ENCODE peak calls at places on chromosomes 5 and 9, in six cellular contexts. X is ACHN; U is activated T-cell treated with anti-CD3 and anti-CD28 coated beads, Interleukin-2, amount 50 U/mL, for 1 hour; E is stimulated activated CD4-positive, alpha-beta T cell treated with anti-CD3 and anti-CD28 coated beads, Interleukin-1b, Interleukin-23, amount 100 ng/mL, for 48 hours; Q is endothelial cell; D is iPS-NIHi11. V is an unnamed sample.

GRCh38 chr9:33289501-33289900 is 815 bp upstream of the NFX1 start:
- DNase-seq in X (no peak), U (peak), E (peak), Q (no peak), D (no peak), V (peak)

GRCh38 chr5:52007230-52007858 is 624.1 kb downstream of the ISL1 start:
- DNase-seq in X (peak), U (no peak), E (no peak), Q (peak), D (peak), V (peak)

GRCh38 chr9:99782962-99783718 is 38.5 kb upstream of the NR4A3 start:
- DNase-seq in X (no peak), U (no peak), E (no peak), Q (no peak), D (no peak), V (no peak)

GRCh38 chr9:22010881-22011625 is 1.9 kb upstream of the CDKN2B start:
- DNase-seq in X (no peak), U (no peak), E (no peak), Q (peak), D (peak), V (no peak)

GRCh38 chr5:64295100-64295499 is 129.5 kb downstream of the RNF180 start:
- DNase-seq in X (no peak), U (no peak), E (no peak), Q (no peak), D (no peak), V (no peak)

GRCh38 chr5:72425995-72426394 is 81.2 kb downstream of the ZNF366 start:
- DNase-seq in X (no peak), U (no peak), E (no peak), Q (no peak), D (no peak), V (no peak)

GRCh38 chr5:118984602-118985001 is 3.7 kb downstream of the DTWD2 start:
- DNase-seq in X (no peak), U (no peak), E (no peak), Q (no peak), D (no peak), V (no peak)

GRCh38 chr9:135610290-135611141 is 28.8 kb downstream of the GLT6D1 start:
- DNase-seq in X (no peak), U (no peak), E (no peak), Q (no peak), D (no peak), V (no peak)

GRCh38 chr9:136242908-136243525 is 2.6 kb downstream of the QSOX2 start:
- DNase-seq in X (peak), U (no peak), E (no peak), Q (no peak), D (no peak), V (peak)

GRCh38 chr5:158264264-158264663 is 405.3 kb upstream of the CLINT1 start:
- DNase-seq in X (no peak), U (no peak), E (no peak), Q (no peak), D (no peak), V (no peak)

GRCh38 chr5:31639488-31640011 is 619 bp downstream of the PDZD2 start:
- DNase-seq in X (no peak), U (no peak), E (no peak), Q (peak), D (no peak), V (no peak)

GRCh38 chr5:94885931-94886330 is 267.5 kb downstream of the SLF1 start:
- DNase-seq in X (no peak), U (no peak), E (no peak), Q (no peak), D (no peak), V (no peak)

GRCh38 chr9:128072144-128073021 is 4.4 kb downstream of the SLC25A25 start:
- DNase-seq in X (no peak), U (peak), E (peak), Q (no peak), D (peak), V (no peak)

GRCh38 chr5:93226202-93226735 is 354.8 kb downstream of the NR2F1-AS1 start:
- DNase-seq in X (no peak), U (no peak), E (no peak), Q (no peak), D (no peak), V (no peak)

GRCh38 chr5:59275537-59276276 is 617.8 kb downstream of the PDE4D start:
- DNase-seq in X (peak), U (no peak), E (no peak), Q (peak), D (peak), V (no peak)

GRCh38 chr9:123002754-123003153 is 30.7 kb upstream of the GPR21 start:
- DNase-seq in X (no peak), U (no peak), E (no peak), Q (no peak), D (no peak), V (no peak)

GRCh38 chr9:131358438-131359029 is 35.4 kb upstream of the PRRC2B start:
- DNase-seq in X (no peak), U (no peak), E (no peak), Q (no peak), D (no peak), V (no peak)

GRCh38 chr9:137116728-137117127 is 2.2 kb upstream of the DPP7 start:
- DNase-seq in X (no peak), U (no peak), E (no peak), Q (no peak), D (no peak), V (no peak)

GRCh38 chr5:132211787-132212186 is 15.9 kb downstream of the P4HA2 start:
- DNase-seq in X (no peak), U (no peak), E (no peak), Q (no peak), D (no peak), V (no peak)

GRCh38 chr5:68329554-68329953 is 114.0 kb downstream of the PIK3R1 start:
- DNase-seq in X (no peak), U (no peak), E (no peak), Q (no peak), D (no peak), V (no peak)

GRCh38 chr9:133968966-133969617 is 23.0 kb downstream of the VAV2 start:
- DNase-seq in X (no peak), U (no peak), E (no peak), Q (no peak), D (no peak), V (no peak)

GRCh38 chr9:32991895-32992595 is 9.4 kb downstream of the APTX start:
- DNase-seq in X (no peak), U (no peak), E (no peak), Q (no peak), D (no peak), V (no peak)

GRCh38 chr5:55344392-55344992 is 36.7 kb downstream of the MTREX start:
- DNase-seq in X (peak), U (peak), E (peak), Q (peak), D (peak), V (peak)

GRCh38 chr5:55160493-55161209 is 680 bp downstream of the GPX8 start:
- DNase-seq in X (peak), U (no peak), E (no peak), Q (peak), D (peak), V (peak)

GRCh38 chr9:124813496-124814177 is 36.7 kb downstream of the OLFML2A start:
- DNase-seq in X (no peak), U (no peak), E (no peak), Q (no peak), D (no peak), V (no peak)

GRCh38 chr9:29965834-29966233 is 2392.6 kb upstream of the C9orf72 start:
- DNase-seq in X (no peak), U (no peak), E (no peak), Q (no peak), D (no peak), V (no peak)

GRCh38 chr9:68704804-68705635 is at the start of gene PIP5K1B:
- DNase-seq in X (peak), U (peak), E (peak), Q (peak), D (peak), V (peak)

GRCh38 chr5:55701462-55702103 is 10.5 kb downstream of the SLC38A9 start:
- DNase-seq in X (no peak), U (no peak), E (no peak), Q (no peak), D (no peak), V (no peak)